ENCODE peak calls at places on chromosomes 11 and 22, in seven cellular contexts. J is thoracic aorta; N is cardiac muscle cell; Y is astrocyte; P is CD8-positive, alpha-beta T cell; L is thyroid gland; O is HepG2. C is an unnamed sample.

GRCh38 chr11:3095712-3096361 is 38.6 kb upstream of the CARS1 start:
- DNase-seq in J (no peak), N (no peak), Y (peak), P (no peak), L (no peak), O (no peak), C (no peak)

GRCh38 chr11:104067534-104067933 is 31.1 kb downstream of the DDI1 start:
- DNase-seq in J (no peak), N (no peak), Y (no peak), P (no peak), L (no peak), O (no peak), C (no peak)

GRCh38 chr11:125990244-125990643 is 44.4 kb downstream of the VSIG10L2 start:
- DNase-seq in J (no peak), N (no peak), Y (peak), P (no peak), L (peak), O (no peak), C (no peak)

GRCh38 chr22:44024288-44024908 is at the start of gene PARVB:
- DNase-seq in J (no peak), N (peak), Y (no peak), P (no peak), L (peak), O (no peak), C (no peak)

GRCh38 chr11:17014774-17015638 is 792 bp upstream of the PLEKHA7 start:
- DNase-seq in J (no peak), N (peak), Y (peak), P (no peak), L (peak), O (peak), C (no peak)

GRCh38 chr22:49310354-49310753 is 517.3 kb downstream of the BRD1 start:
- DNase-seq in J (no peak), N (no peak), Y (no peak), P (no peak), L (no peak), O (no peak), C (no peak)

GRCh38 chr11:8109675-8110074 is 28.7 kb downstream of the TUB start:
- DNase-seq in J (no peak), N (no peak), Y (no peak), P (no peak), L (no peak), O (no peak), C (no peak)

GRCh38 chr11:128039140-128040021 is 548.0 kb downstream of the ETS1 start:
- DNase-seq in J (no peak), N (no peak), Y (peak), P (peak), L (peak), O (no peak), C (no peak)

GRCh38 chr11:110710520-110711381 is 1.5 kb downstream of the ARHGAP20 start:
- DNase-seq in J (no peak), N (peak), Y (peak), P (no peak), L (peak), O (peak), C (no peak)

GRCh38 chr11:2088284-2088683 is 50.9 kb downstream of the IGF2 start:
- DNase-seq in J (no peak), N (no peak), Y (no peak), P (no peak), L (no peak), O (no peak), C (no peak)

GRCh38 chr11:121291896-121292502 is 572 bp upstream of the SC5D start:
- DNase-seq in J (no peak), N (peak), Y (no peak), P (no peak), L (peak), O (no peak), C (peak)

GRCh38 chr11:19161651-19162050 is 40.1 kb downstream of the CSRP3 start:
- DNase-seq in J (no peak), N (no peak), Y (no peak), P (no peak), L (no peak), O (no peak), C (no peak)

GRCh38 chr11:19164881-19165280 is 36.9 kb downstream of the CSRP3 start:
- DNase-seq in J (no peak), N (no peak), Y (no peak), P (no peak), L (no peak), O (no peak), C (no peak)

GRCh38 chr11:19163627-19164026 is 38.2 kb downstream of the CSRP3 start:
- DNase-seq in J (no peak), N (no peak), Y (no peak), P (no peak), L (no peak), O (no peak), C (no peak)

GRCh38 chr11:19164230-19164855 is 37.4 kb downstream of the CSRP3 start:
- DNase-seq in J (no peak), N (no peak), Y (no peak), P (no peak), L (no peak), O (no peak), C (no peak)

DNA sequence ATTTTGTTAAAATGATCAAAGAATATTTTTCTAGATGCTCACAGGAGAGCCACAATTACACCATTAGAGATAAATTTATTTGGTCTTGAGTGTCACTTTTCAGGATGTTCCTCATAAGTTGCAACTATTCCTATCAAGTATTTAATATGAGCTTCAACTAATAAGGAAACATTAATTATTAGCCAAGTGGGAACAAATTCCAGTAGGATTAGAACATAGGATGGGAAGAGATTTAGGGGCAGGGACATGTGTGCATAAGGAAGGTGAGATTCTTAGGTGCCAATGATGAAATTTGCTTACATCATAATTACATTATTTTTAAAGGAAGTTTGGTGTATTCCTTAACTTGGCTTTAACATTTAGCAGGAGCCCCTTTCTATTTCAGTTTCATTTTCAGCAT is 38.8 kb downstream of the CSRP3 start:
- DNase-seq in J (no peak), N (no peak), Y (no peak), P (no peak), L (no peak), O (no peak), C (no peak)
- H3K27ac ChIP-seq in J (no peak), N (no peak), Y (no peak), P (no peak), L (no peak), O (no peak), C (no peak)

GRCh38 chr22:38051900-38052862 is 5.0 kb upstream of the PICK1 start:
- DNase-seq in J (no peak), N (peak), Y (peak), P (peak), L (peak), O (peak), C (peak)
- TF ChIP-seq CTCF in J (peak), N (peak), Y (peak), P (peak), L (peak), O (peak), C (peak)

GRCh38 chr11:66855574-66856495 is 1.0 kb upstream of the LRFN4 start:
- DNase-seq in J (peak), N (peak), Y (peak), P (peak), L (peak), O (peak), C (peak)

GRCh38 chr11:66853242-66854229 is 3.3 kb upstream of the LRFN4 start:
- DNase-seq in J (no peak), N (no peak), Y (no peak), P (no peak), L (no peak), O (no peak), C (no peak)

GRCh38 chr11:66856496-66857233 is at the start of gene LRFN4:
- DNase-seq in J (no peak), N (peak), Y (no peak), P (no peak), L (no peak), O (no peak), C (peak)

GRCh38 chr11:66854231-66854661 is 2.6 kb upstream of the LRFN4 start:
- DNase-seq in J (no peak), N (no peak), Y (no peak), P (no peak), L (no peak), O (no peak), C (no peak)

DNA sequence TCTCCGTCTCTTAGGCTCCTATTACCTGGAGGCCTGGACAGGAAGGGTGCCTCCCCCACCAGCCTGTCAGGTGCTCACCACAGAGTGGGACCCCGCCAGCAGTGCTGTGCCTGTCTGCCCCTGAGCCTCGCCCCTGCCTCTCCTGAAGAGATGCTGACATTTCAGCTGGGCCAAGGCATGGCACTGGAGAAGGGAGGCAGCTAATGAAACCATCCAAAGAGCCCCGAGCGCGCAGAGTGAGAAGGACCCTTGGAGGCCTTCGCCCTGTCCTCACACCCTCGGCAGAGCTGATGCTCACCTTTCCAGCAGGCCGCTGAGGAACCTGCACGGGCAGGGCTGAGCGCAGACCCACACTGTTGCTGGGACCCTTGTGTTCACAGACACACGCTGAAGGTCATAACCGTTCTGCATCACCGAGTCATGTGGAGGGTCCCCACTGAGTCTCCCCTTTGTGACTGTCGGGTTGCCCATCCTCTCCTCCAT is 2.1 kb upstream of the LRFN4 start:
- DNase-seq in J (no peak), N (no peak), Y (no peak), P (no peak), L (no peak), O (no peak), C (no peak)
- H3K27ac ChIP-seq in J (no peak), N (no peak), Y (no peak), P (no peak), L (no peak), O (no peak), C (peak)

GRCh38 chr11:85826096-85826855 is 15.3 kb upstream of the SYTL2 start:
- DNase-seq in J (no peak), N (peak), Y (no peak), P (no peak), L (peak), O (no peak), C (peak)
- TF ChIP-seq CTCF in J (no peak), N (peak), Y (peak), P (peak), L (no peak), O (peak), C (peak)

GRCh38 chr11:69639843-69640242 is 1.1 kb upstream of the CCND1 start:
- DNase-seq in J (no peak), N (no peak), Y (no peak), P (no peak), L (no peak), O (no peak), C (no peak)
- H3K27ac ChIP-seq in J (no peak), N (no peak), Y (peak), P (no peak), L (peak), O (peak), C (no peak)